ENCODE peak calls at places on chromosomes 13 and 19, in five cellular contexts. A, G, T, N and D are unnamed samples.

GRCh38 chr19:41350735-41351338 is 2.9 kb downstream of the TGFB1 start:
- DNase-seq in A (no peak), G (no peak), T (no peak), N (peak), D (no peak)

GRCh38 chr19:38035515-38036495 is 128.8 kb downstream of the SIPA1L3 start:
- DNase-seq in A (peak), G (no peak), T (no peak), N (no peak), D (peak)

GRCh38 chr13:42333613-42334328 is 61.8 kb downstream of the AKAP11 start:
- DNase-seq in A (no peak), G (peak), T (peak), N (no peak), D (no peak)

GRCh38 chr13:64551755-64552154 is 2678.4 kb downstream of the PCDH9 start:
- DNase-seq in A (no peak), G (no peak), T (peak), N (no peak), D (no peak)

GRCh38 chr13:54768214-54768613 is 1739.6 kb downstream of the OLFM4 start:
- DNase-seq in A (no peak), G (no peak), T (no peak), N (no peak), D (no peak)

GRCh38 chr13:110397445-110397844 is 90.4 kb downstream of the COL4A2 start:
- DNase-seq in A (no peak), G (no peak), T (peak), N (no peak), D (no peak)

GRCh38 chr19:7655581-7655980 is 13.3 kb upstream of the RETN start:
- DNase-seq in A (no peak), G (no peak), T (no peak), N (no peak), D (no peak)

GRCh38 chr13:79043208-79043607 is 362.8 kb downstream of the RBM26 start:
- DNase-seq in A (no peak), G (no peak), T (no peak), N (no peak), D (peak)

GRCh38 chr19:42280761-42281174 is 11.7 kb downstream of the CIC start:
- DNase-seq in A (peak), G (no peak), T (no peak), N (peak), D (no peak)

GRCh38 chr19:3603121-3603841 is 3.4 kb downstream of the TBXA2R start:
- DNase-seq in A (no peak), G (no peak), T (no peak), N (no peak), D (no peak)

GRCh38 chr19:13718733-13719132 is 45.6 kb upstream of the MRI1 start:
- DNase-seq in A (no peak), G (no peak), T (peak), N (peak), D (peak)

GRCh38 chr13:49371943-49372636 is 71.8 kb downstream of the CAB39L start:
- DNase-seq in A (no peak), G (no peak), T (no peak), N (no peak), D (no peak)

GRCh38 chr13:48662226-48662625 is 8.5 kb downstream of the CYSLTR2 start:
- DNase-seq in A (no peak), G (no peak), T (no peak), N (no peak), D (no peak)

GRCh38 chr13:47136659-47136975 is 239.8 kb upstream of the HTR2A start:
- DNase-seq in A (no peak), G (no peak), T (no peak), N (no peak), D (no peak)

GRCh38 chr13:21812192-21812626 is 141.3 kb downstream of the FGF9 start:
- DNase-seq in A (no peak), G (no peak), T (no peak), N (no peak), D (no peak)

GRCh38 chr19:32809754-32810153 is 59.8 kb downstream of the SLC7A9 start:
- DNase-seq in A (no peak), G (no peak), T (no peak), N (no peak), D (no peak)

GRCh38 chr13:38824342-38824741 is 137.5 kb downstream of the FREM2 start:
- DNase-seq in A (no peak), G (no peak), T (no peak), N (no peak), D (no peak)

GRCh38 chr19:46875234-46875633 is 14.4 kb downstream of the ARHGAP35 start:
- DNase-seq in A (no peak), G (no peak), T (no peak), N (no peak), D (no peak)

GRCh38 chr19:9132422-9132821 is 5.7 kb upstream of the OR7G3 start:
- DNase-seq in A (no peak), G (no peak), T (no peak), N (no peak), D (no peak)

GRCh38 chr19:29264897-29265296 is 51.9 kb upstream of the UQCRFS1 start:
- DNase-seq in A (no peak), G (no peak), T (no peak), N (no peak), D (no peak)

GRCh38 chr19:38023661-38024574 is 116.9 kb downstream of the SIPA1L3 start:
- DNase-seq in A (no peak), G (no peak), T (no peak), N (no peak), D (no peak)

GRCh38 chr13:60351816-60352215 is 45.2 kb upstream of the TDRD3 start:
- DNase-seq in A (no peak), G (no peak), T (no peak), N (no peak), D (no peak)

GRCh38 chr13:90455861-90456260 is 891.6 kb upstream of the MIR17HG start:
- DNase-seq in A (no peak), G (no peak), T (peak), N (no peak), D (no peak)

GRCh38 chr19:53812335-53812734 is 11.8 kb downstream of the NLRP12 start:
- DNase-seq in A (no peak), G (peak), T (no peak), N (peak), D (no peak)

GRCh38 chr13:50700664-50701266 is 142.7 kb downstream of the DLEU7 start:
- DNase-seq in A (no peak), G (no peak), T (no peak), N (no peak), D (no peak)

GRCh38 chr19:1794424-1795185 is 17.5 kb downstream of the ATP8B3 start:
- DNase-seq in A (no peak), G (no peak), T (peak), N (no peak), D (no peak)

GRCh38 chr13:33927315-33927714 is 109.4 kb downstream of the RFC3 start:
- DNase-seq in A (no peak), G (no peak), T (peak), N (no peak), D (no peak)

GRCh38 chr13:44826586-44827350 is 162.5 kb downstream of the NUFIP1 start:
- DNase-seq in A (no peak), G (no peak), T (no peak), N (no peak), D (no peak)

GRCh38 chr19:38557205-38557799 is 60.5 kb downstream of the MAP4K1 start:
- DNase-seq in A (peak), G (no peak), T (no peak), N (no peak), D (no peak)

GRCh38 chr13:39875583-39875982 is 220.1 kb downstream of the COG6 start:
- DNase-seq in A (no peak), G (no peak), T (no peak), N (no peak), D (no peak)

DNA sequence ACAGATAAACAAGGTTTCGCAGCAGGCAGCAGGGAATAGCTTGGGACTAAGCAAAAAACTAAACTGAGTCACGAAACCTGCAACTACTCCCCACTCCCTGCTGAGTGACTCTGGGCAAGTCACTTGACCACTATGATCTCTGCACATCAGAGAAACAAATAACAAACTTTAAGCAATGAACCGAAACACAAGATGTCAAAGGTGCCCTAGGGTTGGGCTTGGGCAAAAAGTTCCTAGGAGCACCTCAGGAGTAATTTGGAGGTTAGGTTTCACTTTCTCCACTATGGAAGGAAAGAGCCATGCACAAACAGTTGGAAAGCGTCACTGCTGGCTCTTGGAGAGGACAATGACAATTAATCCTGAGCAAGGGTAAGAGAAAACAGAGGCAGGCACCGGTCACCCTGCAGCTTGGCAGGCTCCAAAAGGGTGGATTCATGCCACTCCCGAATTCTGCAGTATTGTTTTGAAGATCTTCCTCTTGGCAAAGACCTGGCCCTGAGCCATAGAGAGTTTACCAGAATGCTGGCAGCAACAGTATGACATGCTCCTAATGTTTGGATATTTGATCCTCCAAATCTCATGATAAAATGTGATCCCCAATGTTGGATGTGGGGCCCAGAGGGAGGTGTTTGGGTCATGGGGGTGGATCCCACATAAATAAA is 60.3 kb downstream of the CRYL1 start:
- DNase-seq in A (no peak), G (no peak), T (peak), N (no peak), D (no peak)
- H3K4me3 ChIP-seq in A (peak), G (no peak), T (no peak), N (no peak), D (no peak)

GRCh38 chr19:15372891-15373301 is 6.7 kb downstream of the AKAP8 start:
- DNase-seq in A (peak), G (no peak), T (no peak), N (peak), D (no peak)

GRCh38 chr19:15374796-15375440 is 4.7 kb downstream of the AKAP8 start:
- DNase-seq in A (peak), G (no peak), T (no peak), N (peak), D (no peak)

GRCh38 chr19:15372470-15372869 is 7.1 kb downstream of the AKAP8 start:
- DNase-seq in A (peak), G (no peak), T (no peak), N (no peak), D (no peak)

GRCh38 chr19:15373644-15374043 is 5.9 kb downstream of the AKAP8 start:
- DNase-seq in A (peak), G (no peak), T (no peak), N (peak), D (no peak)

DNA sequence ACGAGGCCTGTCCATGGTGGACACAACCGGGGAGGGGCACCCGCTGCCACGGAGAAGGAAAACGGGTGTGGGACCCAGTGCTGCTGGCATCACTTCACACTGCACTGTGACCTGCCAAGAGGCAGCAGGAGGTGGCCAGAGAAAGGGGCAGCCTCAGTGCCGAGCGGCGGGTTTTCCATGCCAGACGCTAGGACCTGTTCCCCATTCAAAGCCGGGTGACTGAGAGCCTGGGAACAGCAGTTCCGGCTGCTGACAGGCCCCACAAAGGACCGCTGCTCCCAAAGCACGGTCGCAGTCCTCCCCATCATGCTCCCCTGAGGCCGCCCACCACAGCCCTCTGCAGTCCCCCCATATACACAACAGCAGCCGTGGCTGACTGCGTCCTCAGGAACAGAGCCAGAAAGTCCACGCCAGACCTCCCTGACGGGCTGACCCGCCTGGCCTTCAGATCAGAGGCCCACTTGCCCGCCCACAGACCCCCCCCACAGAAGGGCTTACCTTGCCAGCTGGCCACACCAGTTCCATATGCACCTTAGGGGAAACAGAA is 5.4 kb downstream of the AKAP8 start:
- DNase-seq in A (peak), G (no peak), T (no peak), N (peak), D (no peak)
- H3K4me3 ChIP-seq in A (peak), G (no peak), T (no peak), N (no peak), D (no peak)

DNA sequence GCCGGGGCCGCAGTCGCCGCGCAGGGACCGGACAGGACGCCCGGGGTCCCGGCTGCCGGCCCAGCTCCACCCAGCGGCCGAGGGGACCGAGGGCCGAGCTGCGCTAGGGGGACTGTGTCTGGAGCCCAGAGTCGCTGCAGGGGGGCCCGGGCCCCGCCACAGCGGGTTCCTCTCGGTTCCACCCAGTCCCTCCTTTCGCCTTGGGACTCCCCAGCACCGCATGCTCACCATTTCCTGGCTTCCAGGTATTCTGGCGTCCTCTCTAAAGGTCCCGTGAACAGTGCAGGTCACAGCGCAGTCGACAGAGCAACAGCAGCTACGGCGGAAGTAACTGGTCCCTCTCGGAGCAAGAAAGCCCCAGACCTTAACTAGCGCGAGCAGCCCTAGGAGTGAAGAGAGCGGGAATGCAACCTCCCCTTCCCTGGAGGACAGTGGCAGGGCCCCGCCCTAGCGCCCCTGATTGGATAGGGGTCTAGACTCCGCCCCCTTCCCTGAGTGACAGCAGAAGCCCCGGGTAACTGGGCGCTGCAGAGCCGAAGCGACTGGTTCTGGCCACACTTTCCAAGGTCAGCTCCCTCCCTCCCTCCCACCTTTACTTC is at the start of gene ZNF878:
- DNase-seq in A (peak), G (peak), T (peak), N (peak), D (peak)
- H3K4me3 ChIP-seq in A (peak), G (peak), T (peak), N (peak), D (peak)

GRCh38 chr19:17777840-17778620 is 16.9 kb upstream of the B3GNT3 start:
- DNase-seq in A (peak), G (peak), T (no peak), N (peak), D (peak)

GRCh38 chr19:17778621-17779280 is 16.2 kb upstream of the B3GNT3 start:
- DNase-seq in A (no peak), G (no peak), T (no peak), N (no peak), D (no peak)

GRCh38 chr19:17780781-17781180 is 14.2 kb upstream of the B3GNT3 start:
- DNase-seq in A (no peak), G (no peak), T (no peak), N (no peak), D (no peak)

GRCh38 chr19:17775991-17776803 is 18.7 kb upstream of the B3GNT3 start:
- DNase-seq in A (no peak), G (no peak), T (peak), N (no peak), D (no peak)

DNA sequence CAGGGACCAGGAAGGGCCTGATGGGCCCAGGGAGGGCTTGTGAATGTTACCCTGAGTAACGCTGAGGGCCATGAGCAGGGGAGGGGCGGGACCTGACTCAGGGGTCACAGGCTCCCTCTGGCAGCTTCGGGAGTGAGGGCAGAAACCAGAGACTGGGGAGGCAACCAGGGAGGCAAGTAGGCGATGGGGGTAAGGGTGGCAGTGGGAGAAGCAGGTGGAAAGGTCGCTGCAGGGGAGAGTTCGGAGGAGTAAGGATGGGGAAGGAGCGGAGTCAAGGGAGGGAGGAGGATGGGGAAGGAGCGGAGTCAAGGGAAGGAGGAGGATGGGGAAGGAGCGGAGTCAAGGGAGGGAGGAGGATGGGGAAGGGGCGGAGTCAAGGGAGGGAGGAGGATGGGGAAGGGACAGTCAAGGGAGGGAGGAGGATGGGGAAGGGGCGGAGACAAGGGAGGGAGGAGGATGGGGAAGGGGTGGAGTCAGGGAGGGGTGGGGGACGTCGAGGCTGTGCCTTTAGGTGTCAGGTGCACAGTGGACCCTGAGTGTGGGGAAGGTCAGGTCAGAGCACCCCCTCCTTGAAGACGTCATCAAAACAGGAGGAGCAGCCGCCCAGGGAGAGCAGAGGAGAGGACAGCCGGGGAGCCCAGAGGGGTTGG is 15.5 kb upstream of the B3GNT3 start:
- DNase-seq in A (no peak), G (peak), T (peak), N (peak), D (no peak)
- H3K4me3 ChIP-seq in A (no peak), G (peak), T (no peak), N (no peak), D (no peak)

DNA sequence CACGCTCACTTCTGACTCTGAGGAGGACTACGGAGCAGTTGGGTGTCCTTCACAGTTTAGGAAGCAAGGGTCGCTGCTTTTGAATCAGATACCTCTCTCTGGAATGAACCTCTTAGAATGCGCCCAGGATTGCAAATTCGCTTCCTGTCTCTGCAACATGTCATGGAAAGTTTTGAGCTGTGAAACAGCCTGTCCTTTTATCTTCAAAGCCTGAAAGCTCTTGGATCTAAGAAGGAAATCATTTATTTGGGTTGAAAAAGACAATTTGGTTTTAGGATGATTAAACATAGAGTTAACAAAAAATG is 134.1 kb downstream of the KATNAL1 start:
- DNase-seq in A (no peak), G (no peak), T (no peak), N (no peak), D (no peak)
- H3K4me3 ChIP-seq in A (no peak), G (no peak), T (no peak), N (no peak), D (no peak)

DNA sequence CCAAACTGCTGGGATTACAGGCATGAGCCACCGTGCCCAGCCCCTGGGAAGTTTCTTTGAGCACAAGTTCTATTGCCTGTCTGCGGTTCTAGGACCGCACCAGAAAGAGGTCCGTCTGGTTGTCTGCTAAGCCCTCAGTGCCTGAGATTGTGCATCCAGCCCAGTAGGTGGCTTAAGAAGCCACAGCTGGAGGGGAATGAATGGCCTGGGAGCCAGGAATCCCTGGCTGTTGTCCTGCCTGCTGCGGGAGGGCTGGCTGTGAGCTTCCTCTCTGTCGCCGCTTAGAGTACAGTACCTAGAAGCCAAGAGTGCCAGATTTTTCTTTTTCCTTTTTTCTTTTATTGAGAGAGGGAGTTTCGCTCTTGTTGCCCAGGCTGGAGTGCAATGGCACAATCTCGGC is 4.2 kb upstream of the TYK2 start:
- DNase-seq in A (no peak), G (no peak), T (no peak), N (no peak), D (no peak)
- H3K4me3 ChIP-seq in A (no peak), G (no peak), T (no peak), N (no peak), D (no peak)

DNA sequence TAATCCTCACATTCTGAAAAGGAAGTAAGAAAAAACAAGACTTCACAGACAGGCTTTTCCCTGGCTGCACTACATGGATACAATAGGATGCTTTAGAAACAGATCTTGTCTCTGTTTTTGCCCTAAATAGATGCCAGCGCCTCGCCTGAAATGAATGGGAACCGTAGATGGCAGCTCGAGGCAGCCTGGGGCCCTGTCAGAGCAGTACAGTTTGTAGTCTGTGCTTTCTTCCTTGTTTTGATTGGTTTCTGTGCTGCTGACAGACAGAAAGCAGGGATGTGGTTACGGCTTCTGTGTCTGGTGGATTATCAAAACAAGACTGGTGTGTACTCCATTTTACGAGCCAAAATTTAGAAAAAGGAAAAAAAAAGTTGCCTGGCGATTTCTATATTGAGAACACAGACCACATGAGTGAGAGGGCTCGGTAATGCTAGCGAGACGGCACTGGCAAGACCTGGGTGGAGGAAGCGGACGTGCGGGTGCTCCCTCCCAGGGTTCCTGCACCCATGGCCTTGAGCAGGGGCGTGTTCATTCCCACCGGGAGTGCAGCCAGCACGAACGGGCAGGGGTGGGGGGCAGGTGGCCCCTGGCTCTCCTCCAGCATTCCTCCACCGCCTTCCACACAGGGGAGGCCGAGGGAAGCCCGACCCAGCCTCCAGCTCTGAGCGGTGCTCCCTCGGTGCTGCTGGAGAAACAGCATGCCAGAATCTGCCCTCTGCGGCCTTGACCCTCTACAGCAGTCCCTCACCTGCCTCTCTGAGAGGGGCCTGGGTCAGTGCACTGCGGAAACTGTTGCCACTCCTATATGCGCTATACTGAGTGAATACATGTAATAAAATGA is 37.5 kb upstream of the C1QTNF9 start:
- DNase-seq in A (peak), G (no peak), T (peak), N (peak), D (no peak)
- H3K4me3 ChIP-seq in A (peak), G (no peak), T (peak), N (peak), D (peak)